ENCODE peak calls at places on chromosomes 3 and 15, in seven cellular contexts. L is IMR-90, E is A673, P is AG10803, W is upper lobe of right lung, T is fibroblast of mammary gland, M is hepatocyte. D is an unnamed sample.

GRCh38 chr15:60928210-60928609 is 300.9 kb downstream of the RORA start:
- DNase-seq in M (no peak), W (no peak), P (no peak), T (no peak), L (no peak), E (peak; percentile 82), D (no peak)

GRCh38 chr3:47867451-47868017 is 64.6 kb downstream of the DHX30 start:
- DNase-seq in T (no peak), W (no peak), P (no peak), L (no peak), E (no peak), M (no peak), D (no peak)

GRCh38 chr3:13352621-13353131 is 67.4 kb downstream of the NUP210 start:
- DNase-seq in M (no peak), L (peak; percentile 41), P (peak; percentile 28), W (no peak), E (no peak), T (peak; percentile 10), D (no peak)

GRCh38 chr3:123416647-123417046 is 32.2 kb downstream of the ADCY5 start:
- DNase-seq in E (no peak), P (no peak), L (no peak), W (no peak), M (no peak), T (no peak), D (no peak)

GRCh38 chr3:59790241-59790640 is 740.4 kb upstream of the CFAP20DC start:
- DNase-seq in M (no peak), E (no peak), T (no peak), W (no peak), P (no peak), L (no peak), D (no peak)

GRCh38 chr3:151015762-151016161 is 43.2 kb upstream of the CLRN1 start:
- DNase-seq in E (no peak), T (peak; percentile 29), M (no peak), P (peak; percentile 83), W (no peak), L (no peak), D (no peak)

GRCh38 chr15:53580371-53580770 is 179.1 kb downstream of the WDR72 start:
- DNase-seq in E (no peak), M (no peak), W (no peak), T (no peak), P (no peak), L (no peak), D (peak; percentile 35)

GRCh38 chr3:13783556-13783955 is 96.3 kb downstream of the WNT7A start:
- DNase-seq in W (peak; percentile 5), P (no peak), M (no peak), E (no peak), L (no peak), T (no peak), D (no peak)

GRCh38 chr3:128734523-128735189 is 8.7 kb downstream of the RAB7A start:
- DNase-seq in L (no peak), E (no peak), P (no peak), W (no peak), M (no peak), T (no peak), D (no peak)

GRCh38 chr15:40081691-40082194 is 26.9 kb downstream of the BMF start:
- DNase-seq in P (peak; percentile 64), W (no peak), L (peak; percentile 75), E (peak; percentile 77), M (peak; percentile 89), T (peak; percentile 56), D (no peak)

DNA sequence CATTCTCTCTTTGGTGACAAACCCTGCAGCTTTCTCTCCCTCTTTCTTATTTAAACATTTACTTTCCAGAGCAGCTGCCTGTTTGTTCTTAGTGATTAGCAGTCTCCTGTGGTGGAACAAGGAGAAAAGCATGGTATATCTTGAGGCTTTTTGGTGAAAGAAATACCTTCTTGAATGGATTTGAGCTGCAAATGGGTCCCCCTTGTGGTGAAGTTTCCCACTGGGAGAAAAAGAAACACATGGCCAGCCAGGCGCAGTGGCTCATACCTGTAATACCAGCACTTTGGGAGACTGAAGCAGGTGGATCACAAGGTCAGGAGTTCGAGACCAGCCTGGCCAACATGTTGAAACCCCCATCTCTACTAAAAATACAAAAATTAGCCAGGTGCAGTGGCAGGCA is 48.3 kb upstream of the ACP3 start:
- DNase-seq in E (peak; percentile 51), T (peak; percentile 46), M (peak; percentile 26), W (no peak), P (peak; percentile 21), L (peak; percentile 35), D (no peak)
- TF ChIP-seq CTCF in E (peak; percentile 62), T (peak; percentile 59), M (peak; percentile 35), W (peak; percentile 37), P (peak; percentile 50), L (peak; percentile 44), D (no peak)

GRCh38 chr15:101322016-101322695 is 27.1 kb upstream of the SNRPA1 start:
- DNase-seq in L (no peak), P (no peak), T (no peak), M (no peak), E (no peak), W (peak; percentile 39), D (no peak)

GRCh38 chr15:101322849-101323477 is 27.9 kb upstream of the SNRPA1 start:
- DNase-seq in T (no peak), W (no peak), L (no peak), E (no peak), P (no peak), M (no peak), D (no peak)

GRCh38 chr15:101318810-101319200 is 23.8 kb upstream of the SNRPA1 start:
- DNase-seq in T (no peak), W (peak; percentile 32), E (no peak), L (no peak), M (no peak), P (no peak), D (no peak)

GRCh38 chr15:101318147-101318809 is 23.2 kb upstream of the SNRPA1 start:
- DNase-seq in L (no peak), T (no peak), M (no peak), W (no peak), E (no peak), P (no peak), D (no peak)

GRCh38 chr15:101320501-101321052 is 25.5 kb upstream of the SNRPA1 start:
- DNase-seq in W (peak; percentile 86), M (peak; percentile 61), L (peak; percentile 51), E (peak; percentile 93), P (peak; percentile 56), T (peak; percentile 15), D (no peak)
- H3K4me3 ChIP-seq in W (peak overlapping the region; percentile 38), M (no peak overlapping the region), L (no peak overlapping the region), E (peak overlapping the region; percentile 17), P (no peak overlapping the region), T (no peak overlapping the region), D (no peak overlapping the region)

DNA sequence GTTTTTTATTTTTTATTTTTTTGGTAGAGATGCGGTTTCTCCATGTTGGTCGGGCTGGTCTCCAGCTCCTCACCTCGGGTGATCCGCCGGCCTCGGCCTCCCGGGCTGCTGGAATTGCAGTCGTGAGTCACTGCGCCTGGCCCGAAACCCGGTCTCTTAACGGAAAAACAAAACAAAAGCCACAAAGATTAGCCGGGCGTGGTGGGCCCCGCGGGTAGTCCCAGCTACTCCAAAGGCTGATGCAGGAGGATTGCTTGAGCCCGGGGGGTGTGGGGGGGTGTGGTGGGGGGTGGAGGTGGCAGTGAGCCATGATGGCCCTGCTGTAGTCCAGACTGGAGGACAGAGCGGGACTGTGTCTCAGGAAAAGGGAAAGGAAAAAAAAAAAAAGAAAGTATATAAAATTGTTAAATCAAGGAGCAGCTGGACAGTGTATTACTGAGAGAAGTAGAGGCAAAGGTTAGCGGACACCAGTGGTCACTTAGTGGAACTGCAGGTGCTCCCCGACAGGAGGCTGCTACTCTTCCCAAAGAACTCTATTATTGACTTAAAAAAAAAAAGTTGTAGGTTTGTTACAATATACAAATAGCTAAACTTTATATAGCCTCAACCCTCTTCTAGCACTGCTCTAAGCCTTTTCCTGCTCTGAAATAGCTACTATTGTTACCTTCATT is 30.3 kb upstream of the TUBGCP5 start:
- DNase-seq in P (no peak), W (no peak), M (no peak), T (no peak), E (no peak), L (no peak), D (no peak)
- TF ChIP-seq CTCF in P (no peak), W (no peak), M (no peak), T (peak; percentile 13), E (no peak), L (no peak), D (peak; percentile 21)

GRCh38 chr3:45908761-45909160 is 22.4 kb downstream of the CCR9 start:
- DNase-seq in T (no peak), E (no peak), P (no peak), L (no peak), M (no peak), W (no peak), D (no peak)

GRCh38 chr3:45911496-45912226 is 25.3 kb downstream of the CCR9 start:
- DNase-seq in L (no peak), E (no peak), T (no peak), W (no peak), M (no peak), P (no peak), D (no peak)

GRCh38 chr3:45912435-45912834 is 26.1 kb downstream of the CCR9 start:
- DNase-seq in P (no peak), M (no peak), L (no peak), T (no peak), W (no peak), E (no peak), D (no peak)

GRCh38 chr3:45909542-45909941 is 23.2 kb downstream of the CCR9 start:
- DNase-seq in W (no peak), E (no peak), L (no peak), P (no peak), M (no peak), T (no peak), D (no peak)

DNA sequence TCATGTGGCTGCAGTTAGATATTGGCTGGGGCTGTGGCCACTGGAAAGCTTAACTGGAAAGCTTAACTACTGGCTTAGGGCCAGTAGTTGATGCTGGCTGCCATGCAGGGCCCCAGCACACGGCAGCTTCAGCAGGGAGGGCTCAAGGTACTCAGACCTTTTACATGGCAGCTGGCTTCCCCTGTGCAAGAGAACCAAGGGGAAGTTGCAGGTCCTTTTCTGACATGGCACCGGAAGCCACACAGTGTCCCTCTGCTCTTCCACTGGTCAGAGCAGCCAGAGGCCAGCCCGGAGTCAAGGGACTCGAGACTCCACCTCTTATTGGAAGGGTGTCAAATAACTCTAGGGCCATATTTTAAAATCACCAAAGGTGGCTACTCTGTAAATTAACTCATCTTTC is 24.5 kb downstream of the CCR9 start:
- DNase-seq in P (no peak), W (no peak), M (no peak), E (no peak), L (no peak), T (no peak), D (no peak)
- H3K4me3 ChIP-seq in P (no peak overlapping the region), W (no peak overlapping the region), M (no peak overlapping the region), E (no peak overlapping the region), L (no peak overlapping the region), T (no peak overlapping the region), D (no peak overlapping the region)